ENCODE peak calls at places on chromosomes 6 and 20, in seven cellular contexts. S is psoas muscle; U is CD8-positive, alpha-beta memory T cell; A is endodermal cell; L is esophagus squamous epithelium; Z is SK-N-MC; X is left ventricle myocardium inferior. Q is an unnamed sample.

GRCh38 chr6:31399589-31400466 is 3.6 kb upstream of the MICA start:
- DNase-seq in S (peak; percentile 91), X (peak; percentile 95), A (peak; percentile 89), Z (peak; percentile 64), U (peak; percentile 64), L (peak; percentile 29), Q (peak; percentile 95)

GRCh38 chr20:51902933-51903332 is 100.6 kb upstream of the SALL4 start:
- DNase-seq in L (no peak), Z (no peak), X (no peak), S (no peak), A (no peak), U (no peak), Q (no peak)

GRCh38 chr6:16504608-16505007 is 256.7 kb downstream of the ATXN1 start:
- DNase-seq in S (no peak), U (no peak), X (no peak), L (no peak), Z (no peak), A (no peak), Q (no peak)

GRCh38 chr6:11865926-11866325 is 87.3 kb upstream of the ADTRP start:
- DNase-seq in L (no peak), A (no peak), Z (no peak), U (no peak), S (no peak), X (no peak), Q (no peak)

GRCh38 chr6:95240514-95240913 is 336.8 kb upstream of the MANEA start:
- DNase-seq in X (no peak), S (no peak), U (no peak), L (no peak), A (no peak), Z (peak; percentile 95), Q (no peak)

GRCh38 chr6:154590770-154591169 is 80.3 kb upstream of the CNKSR3 start:
- DNase-seq in X (no peak), S (no peak), L (no peak), A (no peak), U (no peak), Z (no peak), Q (no peak)

GRCh38 chr20:33719989-33720709 is at the start of gene PXMP4:
- DNase-seq in L (peak; percentile 69), U (peak; percentile 84), A (peak; percentile 95), X (peak; percentile 89), Z (peak; percentile 96), S (peak; percentile 88), Q (peak; percentile 91)

GRCh38 chr6:170187669-170188566 is 103.0 kb downstream of the DLL1 start:
- DNase-seq in Z (no peak), L (no peak), S (no peak), X (no peak), A (no peak), U (no peak), Q (no peak)

GRCh38 chr20:22716824-22717351 is 132.5 kb upstream of the FOXA2 start:
- DNase-seq in U (no peak), Z (no peak), A (no peak), L (no peak), S (no peak), X (no peak), Q (no peak)

GRCh38 chr6:48136856-48137255 is 25.9 kb upstream of the PTCHD4 start:
- DNase-seq in Z (peak; percentile 39), U (no peak), S (no peak), X (no peak), A (no peak), L (no peak), Q (no peak)

GRCh38 chr6:105769987-105770386 is 316.1 kb upstream of the PRDM1 start:
- DNase-seq in L (no peak), Z (no peak), A (no peak), X (no peak), U (no peak), S (no peak), Q (no peak)

GRCh38 chr6:254011-254410 is 38.3 kb upstream of the DUSP22 start:
- DNase-seq in L (no peak), S (peak; percentile 22), X (no peak), Z (no peak), A (no peak), U (no peak), Q (no peak)

GRCh38 chr6:7311920-7312615 is 931 bp downstream of the SSR1 start:
- DNase-seq in A (no peak), L (no peak), X (no peak), U (no peak), S (no peak), Z (no peak), Q (no peak)

GRCh38 chr20:40274912-40275654 is 414.0 kb downstream of the MAFB start:
- DNase-seq in Z (no peak), U (no peak), X (no peak), L (no peak), A (no peak), S (no peak), Q (no peak)

GRCh38 chr20:64052987-64053840 is 3.8 kb upstream of the SOX18 start:
- DNase-seq in L (no peak), Z (no peak), S (no peak), X (no peak), U (no peak), A (peak; percentile 70), Q (no peak)

GRCh38 chr6:12169377-12169776 is 120.8 kb upstream of the EDN1 start:
- DNase-seq in U (no peak), A (no peak), X (no peak), S (no peak), L (no peak), Z (no peak), Q (no peak)

GRCh38 chr6:56742122-56742791 is 99.6 kb upstream of the DST start:
- DNase-seq in X (no peak), Z (no peak), L (no peak), S (no peak), A (no peak), U (no peak), Q (no peak)

GRCh38 chr20:1330075-1330830 is 1.3 kb upstream of the SDCBP2 start:
- DNase-seq in A (peak; percentile 12), Z (no peak), X (peak; percentile 70), U (no peak), S (peak; percentile 71), L (no peak), Q (peak; percentile 48)

GRCh38 chr20:61806995-61807394 is 258.7 kb downstream of the TAF4 start:
- DNase-seq in L (no peak), X (peak; percentile 6), Z (no peak), S (no peak), U (no peak), A (no peak), Q (no peak)

GRCh38 chr6:160733045-160733646 is 31.1 kb downstream of the PLG start:
- DNase-seq in X (no peak), S (no peak), Z (peak; percentile 8), A (peak; percentile 74), L (no peak), U (no peak), Q (no peak)

GRCh38 chr6:52517502-52518278 is 59.2 kb downstream of the TRAM2 start:
- DNase-seq in A (peak; percentile 94), U (no peak), Z (no peak), S (peak; percentile 86), X (peak; percentile 86), L (no peak), Q (peak; percentile 94)
- H3K27ac ChIP-seq in A (peak overlapping the region; percentile 66), U (peak overlapping the region; percentile 49), Z (no peak overlapping the region), S (peak overlapping the region; percentile 86), X (peak overlapping the region; percentile 92), L (peak overlapping the region; percentile 91), Q (peak overlapping the region; percentile 86)

GRCh38 chr6:52103661-52104060 is 16.2 kb upstream of the PKHD1 start:
- DNase-seq in X (no peak), L (no peak), A (no peak), Z (no peak), S (no peak), U (no peak), Q (no peak)

GRCh38 chr6:52102330-52102932 is 15.0 kb upstream of the PKHD1 start:
- DNase-seq in A (peak; percentile 44), U (no peak), L (no peak), S (no peak), Z (no peak), X (no peak), Q (no peak)

DNA sequence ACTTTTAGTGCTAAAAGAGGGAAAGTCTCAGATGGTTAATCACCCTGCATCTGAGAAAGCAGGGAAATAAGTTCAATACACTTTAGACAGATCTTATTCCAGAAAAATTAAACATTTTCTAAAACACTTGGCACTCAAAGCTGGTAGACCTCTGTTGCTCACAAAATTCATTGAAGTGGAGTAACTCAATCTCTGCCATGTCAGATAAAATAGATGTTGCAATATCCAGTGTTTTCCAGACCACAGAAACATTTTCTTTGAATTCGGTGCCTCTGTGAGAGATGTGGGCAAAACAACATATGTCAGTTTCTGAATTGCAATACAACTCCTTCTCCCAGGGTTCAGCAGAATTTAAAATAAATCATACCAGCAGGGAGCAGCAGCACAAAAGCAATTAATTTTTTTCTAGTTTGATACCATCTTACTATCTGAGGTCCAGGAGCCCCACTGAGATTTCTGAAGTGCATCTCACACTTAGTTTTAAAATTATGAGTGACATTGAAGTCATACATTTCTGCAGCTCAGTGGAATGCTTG is 11.3 kb upstream of the PKHD1 start:
- DNase-seq in X (no peak), A (no peak), S (no peak), Z (no peak), L (no peak), U (no peak), Q (no peak)
- H3K4me3 ChIP-seq in X (no peak overlapping the region), A (no peak overlapping the region), S (no peak overlapping the region), Z (peak overlapping the region; percentile 10), L (no peak overlapping the region), U (no peak overlapping the region), Q (no peak overlapping the region)

GRCh38 chr6:117444600-117444999 is 18.9 kb upstream of the ROS1 start:
- DNase-seq in Z (no peak), U (no peak), A (no peak), S (no peak), X (no peak), L (no peak), Q (no peak)

GRCh38 chr6:117448732-117449131 is 23.0 kb upstream of the ROS1 start:
- DNase-seq in A (no peak), X (no peak), Z (no peak), U (no peak), L (no peak), S (no peak), Q (no peak)

GRCh38 chr6:117446851-117447250 is 21.1 kb upstream of the ROS1 start:
- DNase-seq in A (no peak), X (no peak), L (no peak), S (no peak), U (no peak), Z (no peak), Q (no peak)

GRCh38 chr6:117449549-117450439 is 24.1 kb upstream of the ROS1 start:
- DNase-seq in L (no peak), A (peak; percentile 85), X (no peak), U (peak; percentile 50), Z (peak; percentile 67), S (no peak), Q (no peak)

DNA sequence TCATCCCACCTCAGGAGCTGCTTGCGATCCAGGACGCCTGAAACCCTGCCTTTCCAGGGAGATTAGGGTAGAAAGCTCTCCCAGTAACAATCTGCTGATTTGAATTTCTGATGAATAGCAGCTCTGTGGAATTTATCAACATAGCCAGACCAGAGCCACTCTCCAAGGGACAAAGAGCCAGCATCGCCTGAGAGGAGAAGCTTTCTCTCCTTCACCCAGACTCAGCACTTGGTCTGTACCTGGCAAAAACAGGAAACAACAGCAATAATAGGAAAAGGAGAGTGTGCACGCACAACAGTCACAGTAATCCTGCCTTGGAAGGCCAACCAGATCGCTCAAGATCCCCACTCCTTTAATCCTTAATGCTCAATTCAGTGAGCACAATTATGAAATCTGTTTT is 22.3 kb upstream of the ROS1 start:
- DNase-seq in L (no peak), A (peak; percentile 45), U (no peak), S (no peak), X (no peak), Z (no peak), Q (no peak)
- H3K27ac ChIP-seq in L (no peak overlapping the region), A (no peak overlapping the region), U (no peak overlapping the region), S (no peak overlapping the region), X (no peak overlapping the region), Z (no peak overlapping the region), Q (no peak overlapping the region)

GRCh38 chr6:26532699-26533523 is 5.3 kb upstream of the HMGN4 start:
- DNase-seq in U (peak; percentile 88), X (peak; percentile 86), S (peak; percentile 86), Z (peak; percentile 96), A (peak; percentile 97), L (peak; percentile 49), Q (peak; percentile 90)
- H3K4me3 ChIP-seq in U (peak overlapping the region; percentile 82), X (peak overlapping the region; percentile 80), S (peak overlapping the region; percentile 74), Z (peak overlapping the region; percentile 85), A (peak overlapping the region; percentile 98), L (peak overlapping the region; percentile 58), Q (peak overlapping the region; percentile 61)